ENCODE peak calls at places on chromosomes 12 and 14, in five cellular contexts. R, P, Q, V and B are unnamed samples.

GRCh38 chr12:96421014-96421413 is 20.8 kb upstream of the CDK17 start:
- DNase-seq in P (no peak), Q (no peak), R (no peak), V (no peak), B (no peak)

GRCh38 chr12:110849748-110850403 is 3.1 kb downstream of the CCDC63 start:
- DNase-seq in Q (no peak), R (no peak), P (no peak), V (no peak), B (no peak)

GRCh38 chr14:22850944-22851790 is 14.8 kb downstream of the MMP14 start:
- DNase-seq in R (peak), P (peak), Q (no peak), V (peak), B (no peak)

GRCh38 chr12:57148469-57149308 is 1.3 kb upstream of the LRP1-AS start:
- DNase-seq in V (no peak), R (peak), Q (no peak), P (peak), B (no peak)

GRCh38 chr14:35405304-35405996 is 901 bp upstream of the NFKBIA start:
- DNase-seq in R (no peak), Q (no peak), V (no peak), P (peak), B (no peak)

GRCh38 chr12:41515953-41516352 is 327.8 kb downstream of the PDZRN4 start:
- DNase-seq in V (no peak), Q (no peak), P (no peak), R (no peak), B (no peak)

GRCh38 chr12:40162022-40162421 is 56.1 kb upstream of the SLC2A13 start:
- DNase-seq in Q (no peak), V (no peak), R (no peak), P (no peak), B (no peak)

GRCh38 chr12:96336489-96336888 is 63.8 kb downstream of the CDK17 start:
- DNase-seq in Q (no peak), P (no peak), V (no peak), R (no peak), B (no peak)

GRCh38 chr12:5794156-5794555 is 150.9 kb downstream of the ANO2 start:
- DNase-seq in P (no peak), R (no peak), Q (no peak), V (peak), B (no peak)

GRCh38 chr14:81849714-81850113 is 316.1 kb upstream of the SEL1L start:
- DNase-seq in P (no peak), R (no peak), Q (no peak), V (no peak), B (no peak)

GRCh38 chr12:2333516-2333915 is 280.7 kb downstream of the CACNA1C start:
- DNase-seq in R (no peak), Q (no peak), V (no peak), P (no peak), B (no peak)

GRCh38 chr14:103923863-103924262 is 4.4 kb upstream of the TDRD9 start:
- DNase-seq in V (no peak), P (no peak), Q (no peak), R (no peak), B (no peak)

GRCh38 chr12:10065241-10065640 is 33.5 kb downstream of the CLEC1A start:
- DNase-seq in R (no peak), Q (no peak), V (no peak), P (no peak), B (no peak)

GRCh38 chr14:91714805-91715204 is 17.1 kb downstream of the CATSPERB start:
- DNase-seq in P (no peak), R (no peak), V (no peak), Q (no peak), B (no peak)

GRCh38 chr14:32224731-32225377 is 21.8 kb upstream of the RNU6-8 start:
- DNase-seq in Q (peak), R (peak), V (peak), P (peak), B (no peak)

GRCh38 chr12:113051759-113052158 is 4.8 kb upstream of the DTX1 start:
- DNase-seq in R (no peak), Q (no peak), V (no peak), P (no peak), B (no peak)

GRCh38 chr12:5684989-5685388 is 253.1 kb downstream of the NTF3 start:
- DNase-seq in P (peak), Q (no peak), V (no peak), R (no peak), B (no peak)

GRCh38 chr12:106082216-106083175 is 56.3 kb downstream of the NUAK1 start:
- DNase-seq in R (no peak), Q (no peak), P (no peak), V (no peak), B (no peak)

GRCh38 chr12:76183459-76184186 is 99.1 kb upstream of the NAP1L1 start:
- DNase-seq in V (no peak), R (peak), P (no peak), Q (no peak), B (no peak)

GRCh38 chr12:89183985-89184435 is 168.3 kb downstream of the DUSP6 start:
- DNase-seq in P (peak), Q (no peak), R (peak), V (no peak), B (no peak)

GRCh38 chr12:112381421-112381897 is 772 bp downstream of the HECTD4 start:
- DNase-seq in R (no peak), V (no peak), Q (no peak), P (peak), B (peak)

GRCh38 chr12:116393859-116394650 is 116.6 kb upstream of the MED13L start:
- DNase-seq in Q (no peak), V (no peak), R (no peak), P (no peak), B (no peak)

GRCh38 chr14:94341654-94342333 is 18.7 kb upstream of the SERPINA6 start:
- DNase-seq in V (no peak), Q (no peak), P (peak), R (no peak), B (no peak)

GRCh38 chr14:52678591-52678990 is 16.8 kb downstream of the ERO1A start:
- DNase-seq in R (no peak), Q (no peak), P (no peak), V (no peak), B (no peak)
- TF ChIP-seq CTCF in R (no peak), Q (no peak), P (no peak), V (no peak), B (peak)

GRCh38 chr14:71318097-71318459 is 410.8 kb downstream of the PCNX1 start:
- DNase-seq in Q (no peak), R (no peak), V (no peak), P (no peak), B (no peak)

GRCh38 chr14:71317385-71318096 is 410.3 kb downstream of the PCNX1 start:
- DNase-seq in P (no peak), R (no peak), V (no peak), Q (no peak), B (no peak)

GRCh38 chr14:71319646-71320045 is 412.4 kb downstream of the PCNX1 start:
- DNase-seq in V (no peak), Q (peak), P (no peak), R (no peak), B (peak)

GRCh38 chr14:71311061-71311460 is 403.8 kb downstream of the PCNX1 start:
- DNase-seq in R (no peak), P (no peak), Q (no peak), V (no peak), B (no peak)

DNA sequence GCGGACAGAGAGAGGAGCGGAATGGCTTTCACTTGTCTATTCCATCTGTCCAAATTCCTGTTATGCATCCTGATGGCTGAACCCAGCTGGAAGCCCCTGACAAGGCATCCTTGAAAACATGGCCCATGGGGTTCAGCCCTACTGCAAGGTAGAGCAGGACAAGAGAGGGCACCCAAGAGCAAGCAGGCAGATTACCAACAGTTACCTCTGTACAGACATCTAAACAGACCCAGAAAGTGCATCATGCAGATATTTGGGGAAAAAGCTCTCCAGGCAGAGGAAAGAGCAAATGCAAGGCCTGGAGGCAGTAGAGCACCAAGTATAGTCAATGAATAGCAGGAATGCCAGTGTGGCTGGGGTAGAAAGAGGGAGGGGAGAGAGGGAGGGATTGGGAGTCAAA is 407.5 kb downstream of the PCNX1 start:
- DNase-seq in V (no peak), Q (no peak), P (no peak), R (no peak), B (no peak)
- TF ChIP-seq CTCF in V (no peak), Q (no peak), P (no peak), R (no peak), B (no peak)

DNA sequence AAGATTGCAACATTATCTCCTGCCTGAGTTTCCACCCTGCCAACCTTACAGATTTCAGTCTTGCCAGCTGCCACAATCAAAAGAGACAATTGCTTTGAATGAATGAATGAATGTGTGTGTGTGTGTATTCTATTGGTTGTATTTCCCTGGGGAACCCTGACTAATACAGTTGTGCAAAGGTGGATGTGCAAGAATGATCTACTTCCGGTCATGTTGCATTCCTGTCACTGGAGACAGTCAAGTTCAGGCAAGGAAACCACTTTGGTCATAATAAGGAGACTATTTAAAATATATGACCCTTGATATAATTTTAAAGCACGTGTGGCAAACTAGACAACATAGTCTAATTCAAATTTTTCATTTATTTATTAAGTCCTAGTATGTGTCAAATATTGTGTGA is 13.1 kb downstream of the RERG start:
- DNase-seq in P (no peak), V (no peak), Q (no peak), R (peak), B (no peak)
- TF ChIP-seq CTCF in P (no peak), V (no peak), Q (peak), R (peak), B (peak)

GRCh38 chr14:30998100-30998706 is 27.2 kb upstream of the AP4S1 start:
- DNase-seq in P (no peak), V (no peak), Q (no peak), R (no peak), B (no peak)
- TF ChIP-seq CTCF in P (no peak), V (no peak), Q (no peak), R (no peak), B (no peak)

GRCh38 chr12:121295123-121295745 is 1.3 kb downstream of the CAMKK2 start:
- DNase-seq in V (no peak), R (no peak), Q (peak), P (peak), B (no peak)

GRCh38 chr12:121299662-121300061 is 3.2 kb upstream of the CAMKK2 start:
- DNase-seq in V (no peak), R (no peak), P (no peak), Q (no peak), B (no peak)

GRCh38 chr12:121294151-121294889 is 2.2 kb downstream of the CAMKK2 start:
- DNase-seq in Q (no peak), V (no peak), P (peak), R (no peak), B (no peak)

GRCh38 chr12:121295746-121296617 is 527 bp downstream of the CAMKK2 start:
- DNase-seq in V (peak), R (no peak), P (no peak), Q (peak), B (peak)

GRCh38 chr12:121296618-121297476 is at the start of gene CAMKK2:
- DNase-seq in R (peak), P (peak), Q (peak), V (peak), B (peak)
- TF ChIP-seq CTCF in R (no peak), P (peak), Q (peak), V (no peak), B (no peak)

GRCh38 chr12:43957732-43958131 is 121.9 kb downstream of the TMEM117 start:
- DNase-seq in P (no peak), V (no peak), Q (peak), R (peak), B (peak)
- TF ChIP-seq CTCF in P (peak), V (no peak), Q (peak), R (peak), B (peak)